ENCODE peak calls at places on chromosomes 1 and 21, in seven cellular contexts. E is thoracic aorta, W is fibroblast of the aortic adventitia, Y is B cell, U is lower leg skin, Q is lung, J is lower lobe of right lung. P is an unnamed sample.

GRCh38 chr21:38505654-38506523 is 7.6 kb upstream of the ERG start:
- DNase-seq in E (no peak), W (peak), Y (no peak), U (peak), Q (no peak), J (no peak), P (peak)

GRCh38 chr1:211928993-211929637 is 98.6 kb upstream of the LPGAT1 start:
- DNase-seq in E (no peak), W (peak), Y (no peak), U (peak), Q (peak), J (no peak), P (no peak)

GRCh38 chr1:116201921-116202320 is 90.7 kb downstream of the MAB21L3 start:
- DNase-seq in E (no peak), W (no peak), Y (no peak), U (no peak), Q (no peak), J (no peak), P (no peak)

GRCh38 chr1:235074335-235075120 is 54.1 kb downstream of the TOMM20 start:
- DNase-seq in E (no peak), W (peak), Y (peak), U (peak), Q (no peak), J (peak), P (peak)

GRCh38 chr1:243316366-243316989 is 60.6 kb downstream of the SDCCAG8 start:
- DNase-seq in E (no peak), W (no peak), Y (no peak), U (no peak), Q (no peak), J (no peak), P (no peak)

GRCh38 chr1:45221716-45222115 is 15.3 kb upstream of the ZSWIM5 start:
- DNase-seq in E (no peak), W (peak), Y (no peak), U (no peak), Q (no peak), J (no peak), P (no peak)

GRCh38 chr1:174998569-174999215 is 1.1 kb upstream of the CACYBP start:
- DNase-seq in E (no peak), W (peak), Y (peak), U (peak), Q (peak), J (no peak), P (no peak)

GRCh38 chr1:15154480-15155036 is 1.0 kb downstream of the TMEM51 start:
- DNase-seq in E (no peak), W (no peak), Y (no peak), U (no peak), Q (no peak), J (peak), P (no peak)

GRCh38 chr1:165871311-165872067 is 44.1 kb downstream of the UCK2 start:
- DNase-seq in E (no peak), W (no peak), Y (peak), U (no peak), Q (peak), J (peak), P (no peak)

GRCh38 chr1:204263240-204263848 is 49.6 kb upstream of the GOLT1A start:
- DNase-seq in E (no peak), W (no peak), Y (no peak), U (no peak), Q (no peak), J (no peak), P (no peak)

GRCh38 chr1:952603-953002 is 6.5 kb downstream of the NOC2L start:
- DNase-seq in E (no peak), W (no peak), Y (no peak), U (no peak), Q (no peak), J (no peak), P (no peak)

GRCh38 chr1:8598060-8598724 is 219.2 kb downstream of the RERE start:
- DNase-seq in E (no peak), W (peak), Y (no peak), U (no peak), Q (no peak), J (no peak), P (peak)

GRCh38 chr1:149843302-149844041 is 55.9 kb upstream of the BOLA1 start:
- DNase-seq in E (no peak), W (no peak), Y (peak), U (peak), Q (no peak), J (no peak), P (no peak)

GRCh38 chr1:110615548-110616130 is 9.5 kb upstream of the KCNA2 start:
- DNase-seq in E (no peak), W (peak), Y (no peak), U (peak), Q (peak), J (peak), P (peak)

GRCh38 chr1:176515310-176515709 is 52.3 kb downstream of the PAPPA2 start:
- DNase-seq in E (no peak), W (peak), Y (no peak), U (no peak), Q (no peak), J (no peak), P (peak)

GRCh38 chr1:43505077-43505780 is 25.5 kb upstream of the PTPRF start:
- DNase-seq in E (no peak), W (no peak), Y (no peak), U (no peak), Q (peak), J (no peak), P (no peak)

GRCh38 chr1:168719306-168720111 is 9.5 kb downstream of the DPT start:
- DNase-seq in E (no peak), W (no peak), Y (no peak), U (no peak), Q (no peak), J (no peak), P (no peak)

GRCh38 chr1:77407738-77408375 is 126.0 kb downstream of the AK5 start:
- DNase-seq in E (no peak), W (peak), Y (no peak), U (no peak), Q (no peak), J (no peak), P (peak)

GRCh38 chr1:10877894-10878293 is 81.4 kb upstream of the CASZ1 start:
- DNase-seq in E (no peak), W (no peak), Y (no peak), U (no peak), Q (no peak), J (no peak), P (no peak)

GRCh38 chr21:19237603-19238002 is 834.0 kb upstream of the TMPRSS15 start:
- DNase-seq in E (no peak), W (no peak), Y (no peak), U (no peak), Q (no peak), J (no peak), P (no peak)

GRCh38 chr1:94025383-94026340 is 95.3 kb downstream of the ABCA4 start:
- DNase-seq in E (no peak), W (peak), Y (no peak), U (no peak), Q (no peak), J (no peak), P (peak)

GRCh38 chr1:99069146-99069545 is 64.5 kb upstream of the PLPPR5 start:
- DNase-seq in E (no peak), W (no peak), Y (no peak), U (no peak), Q (no peak), J (no peak), P (no peak)

GRCh38 chr1:40315239-40315794 is 1.8 kb downstream of the COL9A2 start:
- DNase-seq in E (peak), W (peak), Y (peak), U (peak), Q (peak), J (peak), P (peak)

GRCh38 chr1:40315795-40316594 is 1.1 kb downstream of the COL9A2 start:
- DNase-seq in E (no peak), W (no peak), Y (peak), U (no peak), Q (no peak), J (no peak), P (no peak)

GRCh38 chr1:40318476-40318875 is 1.4 kb upstream of the COL9A2 start:
- DNase-seq in E (no peak), W (no peak), Y (no peak), U (no peak), Q (no peak), J (no peak), P (no peak)

GRCh38 chr1:40317394-40318074 is 448 bp upstream of the COL9A2 start:
- DNase-seq in E (no peak), W (no peak), Y (no peak), U (no peak), Q (no peak), J (no peak), P (no peak)

GRCh38 chr1:40316595-40317393 is at the start of gene COL9A2:
- DNase-seq in E (no peak), W (no peak), Y (peak), U (no peak), Q (no peak), J (peak), P (no peak)
- TF ChIP-seq CTCF in E (no peak), W (no peak), Y (no peak), U (no peak), Q (no peak), J (no peak), P (no peak)

GRCh38 chr1:33517596-33518250 is 45.3 kb downstream of the ZSCAN20 start:
- DNase-seq in E (no peak), W (peak), Y (no peak), U (no peak), Q (no peak), J (no peak), P (no peak)

GRCh38 chr1:33515112-33515511 is 42.7 kb downstream of the ZSCAN20 start:
- DNase-seq in E (no peak), W (no peak), Y (no peak), U (no peak), Q (no peak), J (no peak), P (no peak)

GRCh38 chr1:33516891-33517550 is 44.6 kb downstream of the ZSCAN20 start:
- DNase-seq in E (no peak), W (peak), Y (no peak), U (no peak), Q (no peak), J (no peak), P (no peak)

GRCh38 chr1:33515607-33516006 is 43.2 kb downstream of the ZSCAN20 start:
- DNase-seq in E (no peak), W (no peak), Y (no peak), U (no peak), Q (no peak), J (no peak), P (no peak)

DNA sequence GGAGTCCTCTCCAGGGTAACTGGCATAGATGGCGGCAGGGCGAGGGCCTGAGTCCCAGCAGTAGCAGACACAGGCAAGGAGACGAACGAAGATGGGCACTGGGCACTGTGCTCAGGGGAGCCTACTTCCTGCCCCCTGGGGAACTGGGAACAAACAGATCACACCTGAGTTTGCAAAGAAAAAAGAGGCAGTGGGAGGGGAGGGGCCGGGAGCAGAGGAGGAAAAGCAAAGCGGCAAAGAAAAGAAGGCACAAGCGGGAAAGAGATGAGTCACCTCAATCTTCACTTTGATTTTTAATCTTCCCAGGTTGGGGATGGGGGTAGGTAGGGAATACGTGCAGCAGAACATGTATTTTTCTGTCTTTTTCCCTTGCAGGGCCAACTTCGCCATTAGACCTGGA is 44.0 kb downstream of the ZSCAN20 start:
- DNase-seq in E (no peak), W (no peak), Y (no peak), U (no peak), Q (no peak), J (no peak), P (no peak)
- TF ChIP-seq CTCF in E (no peak), W (no peak), Y (no peak), U (no peak), Q (no peak), J (no peak), P (no peak)

GRCh38 chr1:27132624-27133023 is 22.3 kb downstream of the SLC9A1 start:
- DNase-seq in E (no peak), W (no peak), Y (no peak), U (no peak), Q (no peak), J (no peak), P (no peak)
- TF ChIP-seq CTCF in E (no peak), W (no peak), Y (no peak), U (no peak), Q (no peak), J (no peak), P (no peak)

GRCh38 chr1:197156692-197157091 is 10.2 kb upstream of the ASPM start:
- DNase-seq in E (no peak), W (no peak), Y (no peak), U (no peak), Q (no peak), J (no peak), P (no peak)
- TF ChIP-seq CTCF in E (no peak), W (peak), Y (no peak), U (no peak), Q (no peak), J (no peak), P (peak)

DNA sequence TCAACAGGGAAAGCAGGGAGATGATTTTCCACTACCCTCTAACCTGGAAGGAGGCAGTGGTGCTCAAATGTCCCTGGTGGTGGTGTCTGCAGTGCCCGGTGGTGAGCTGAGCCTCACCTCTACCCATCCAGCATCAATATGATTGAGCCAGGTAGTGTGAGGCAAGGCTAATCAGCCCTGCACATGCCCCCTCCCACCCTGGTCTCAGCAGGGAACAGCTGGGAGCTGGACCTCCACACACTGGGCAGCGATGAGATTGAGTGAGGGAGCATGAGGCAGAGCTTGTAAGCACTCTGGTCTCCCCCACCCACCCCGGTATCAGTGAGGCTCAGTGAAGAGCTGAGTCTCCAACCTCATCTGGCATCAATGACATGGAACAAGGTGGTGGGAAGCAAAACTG is 634.3 kb downstream of the PTPRU start:
- DNase-seq in E (no peak), W (no peak), Y (no peak), U (no peak), Q (no peak), J (no peak), P (no peak)
- TF ChIP-seq CTCF in E (no peak), W (no peak), Y (no peak), U (no peak), Q (no peak), J (no peak), P (no peak)

DNA sequence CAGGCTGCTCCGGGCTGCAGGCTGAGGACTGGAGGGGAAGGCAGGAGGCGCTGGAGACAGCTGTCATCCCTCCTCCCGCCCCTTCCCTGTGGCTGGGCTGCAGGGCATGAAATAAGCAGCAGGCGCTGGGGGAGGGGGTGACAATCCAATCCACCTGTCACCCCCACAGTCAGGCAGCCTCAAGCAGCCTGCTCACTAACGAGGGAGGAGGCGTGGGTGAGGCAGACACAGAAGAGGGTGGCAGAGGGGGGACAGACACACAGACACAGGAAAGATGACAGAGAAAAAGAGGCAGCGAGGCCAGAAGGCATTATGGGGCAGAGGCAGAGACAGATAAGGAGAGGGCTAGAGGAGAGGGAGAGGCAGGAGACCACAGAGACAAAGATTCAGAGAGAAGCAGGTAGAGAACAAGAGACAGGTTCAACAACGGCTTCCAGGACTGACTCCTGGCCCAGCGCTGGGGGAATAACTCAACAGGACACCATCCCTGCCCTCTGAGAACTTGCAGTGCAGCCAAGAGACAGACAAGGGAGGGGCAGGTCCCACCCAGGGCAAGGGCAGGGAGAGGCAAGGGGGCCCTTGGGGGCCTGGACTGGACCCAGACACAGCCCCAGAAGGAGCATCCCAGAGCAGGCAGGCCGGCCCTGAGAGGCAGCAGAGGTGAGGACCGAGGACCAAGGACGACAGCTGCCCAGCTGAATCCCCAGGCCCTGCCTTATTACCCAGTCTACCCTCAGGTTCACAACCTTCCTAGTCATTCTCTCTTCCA is 11.2 kb downstream of the MEF2D start:
- DNase-seq in E (no peak), W (no peak), Y (no peak), U (no peak), Q (no peak), J (no peak), P (no peak)
- TF ChIP-seq CTCF in E (no peak), W (no peak), Y (no peak), U (no peak), Q (no peak), J (no peak), P (peak)

GRCh38 chr1:26761217-26761616 is 26.5 kb upstream of the PIGV start:
- DNase-seq in E (no peak), W (no peak), Y (no peak), U (no peak), Q (no peak), J (no peak), P (no peak)
- TF ChIP-seq CTCF in E (no peak), W (no peak), Y (no peak), U (no peak), Q (no peak), J (no peak), P (peak)

DNA sequence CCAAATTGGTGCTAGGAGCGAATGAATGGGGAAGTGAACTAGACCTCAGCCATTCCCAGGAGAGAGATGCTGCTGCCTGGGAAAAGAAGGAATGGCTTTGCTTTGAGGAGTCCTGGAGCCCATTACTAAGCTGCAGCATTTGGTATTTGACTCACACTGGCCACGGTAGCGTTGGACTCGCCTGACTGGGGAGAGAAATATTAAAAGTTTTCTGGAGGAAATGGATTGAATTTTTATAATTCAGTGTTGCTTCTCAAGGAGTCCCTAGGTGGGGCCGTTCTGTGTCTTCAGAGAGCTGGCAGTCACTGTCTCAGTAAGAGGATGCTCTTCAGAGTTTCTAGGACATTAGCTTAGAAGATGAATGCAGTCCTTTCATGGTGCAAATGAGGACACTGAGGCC is 40.2 kb downstream of the PIK3CD start:
- DNase-seq in E (no peak), W (no peak), Y (no peak), U (no peak), Q (no peak), J (no peak), P (peak)
- TF ChIP-seq CTCF in E (no peak), W (no peak), Y (no peak), U (no peak), Q (no peak), J (no peak), P (peak)

GRCh38 chr1:193700710-193701355 is 514.4 kb upstream of the B3GALT2 start:
- DNase-seq in E (no peak), W (peak), Y (no peak), U (no peak), Q (no peak), J (no peak), P (peak)
- TF ChIP-seq CTCF in E (no peak), W (no peak), Y (no peak), U (no peak), Q (no peak), J (no peak), P (no peak)

DNA sequence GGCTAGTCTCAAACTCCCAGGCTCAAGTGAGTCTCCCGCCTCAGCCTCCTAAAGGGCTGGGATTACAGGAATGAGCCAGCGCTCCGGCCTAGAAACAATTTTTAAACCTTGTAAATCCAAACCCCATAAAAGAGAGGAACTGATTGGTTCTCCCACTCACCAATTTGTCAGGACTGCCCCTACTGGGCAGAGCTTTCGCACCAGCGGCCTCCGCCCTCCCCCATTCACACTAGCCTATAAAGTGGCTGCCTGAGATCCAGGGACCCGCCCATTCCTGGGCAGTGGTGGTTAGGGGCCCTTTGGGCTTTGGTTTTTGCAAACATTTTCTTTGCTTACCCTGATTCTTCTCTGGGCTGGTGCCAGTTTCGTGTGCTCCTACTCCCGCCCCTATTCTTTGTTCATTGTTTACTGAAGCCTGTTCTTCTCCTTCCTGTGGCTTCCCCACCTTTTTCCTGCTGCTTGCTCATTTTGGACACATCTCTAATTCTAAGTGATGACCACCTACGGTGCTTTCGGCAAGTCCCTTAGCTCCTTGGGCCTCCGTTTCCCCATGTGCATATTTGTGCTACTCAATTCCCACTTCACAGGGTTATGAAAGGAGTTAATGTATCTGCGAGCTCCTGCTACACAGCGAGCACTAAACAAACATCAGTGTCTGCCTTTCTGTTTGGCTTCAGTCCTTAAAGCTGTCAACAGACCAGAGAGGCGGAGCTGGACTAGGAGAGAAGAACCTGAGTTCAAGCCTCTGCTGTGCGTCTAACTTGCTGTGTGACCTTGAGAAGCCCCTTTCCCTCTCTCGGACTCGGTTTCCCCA is 39.8 kb upstream of the CLIC4 start:
- DNase-seq in E (no peak), W (peak), Y (peak), U (peak), Q (peak), J (peak), P (no peak)
- TF ChIP-seq CTCF in E (no peak), W (no peak), Y (no peak), U (no peak), Q (no peak), J (no peak), P (peak)

P was measured in HFFc6.